ENCODE peak calls at places on chromosome 16, in ten cellular contexts. I is CD8-positive, alpha-beta memory T cell; E is ELR; A is GM10248; J is stimulated activated CD4-positive, alpha-beta T cell treated with anti-CD3 and anti-CD28 coated beads, Interleukin-4, amount 100 ng/mL, for 24 hours; H is RCC 7860; W is HT1080; U is cardiac muscle cell; L is NCI-H1092; Q is endothelial cell. C is an unnamed sample.

GRCh38 chr16:88943131-88943664 is 33.8 kb downstream of the CBFA2T3 start:
- DNase-seq in I (no peak), E (no peak), A (no peak), J (no peak), H (no peak), W (no peak), U (no peak), L (no peak), Q (no peak), C (no peak)

GRCh38 chr16:23544436-23544835 is 12.7 kb downstream of the EARS2 start:
- DNase-seq in I (no peak), E (no peak), A (no peak), J (no peak), H (no peak), W (no peak), U (no peak), L (no peak), Q (no peak), C (no peak)

GRCh38 chr16:67188798-67189197 is 1.1 kb downstream of the EXOC3L1 start:
- DNase-seq in I (no peak), E (no peak), A (no peak), J (no peak), H (no peak), W (no peak), U (no peak), L (no peak), Q (no peak), C (no peak)

GRCh38 chr16:1615761-1616160 is 3.6 kb downstream of the CRAMP1 start:
- DNase-seq in I (no peak), E (peak), A (no peak), J (no peak), H (no peak), W (no peak), U (no peak), L (no peak), Q (no peak), C (no peak)

GRCh38 chr16:72203401-72203800 is 31.4 kb upstream of the PMFBP1 start:
- DNase-seq in I (no peak), E (peak), A (peak), J (no peak), H (peak), W (peak), U (peak), L (no peak), Q (no peak), C (no peak)

GRCh38 chr16:728890-729744 is 2.2 kb downstream of the HAGHL start:
- DNase-seq in I (no peak), E (no peak), A (no peak), J (no peak), H (no peak), W (no peak), U (no peak), L (no peak), Q (no peak), C (no peak)

GRCh38 chr16:46853713-46854443 is 22.9 kb upstream of the C16orf87 start:
- DNase-seq in I (peak), E (peak), A (peak), J (peak), H (peak), W (peak), U (peak), L (peak), Q (peak), C (peak)

GRCh38 chr16:83137326-83137770 is 510.6 kb downstream of the CDH13 start:
- DNase-seq in I (no peak), E (peak), A (no peak), J (no peak), H (peak), W (peak), U (peak), L (no peak), Q (no peak), C (peak)

GRCh38 chr16:48558269-48558915 is 51.6 kb downstream of the N4BP1 start:
- DNase-seq in I (no peak), E (peak), A (no peak), J (peak), H (no peak), W (no peak), U (peak), L (no peak), Q (no peak), C (no peak)

GRCh38 chr16:86984975-86985655 is 332.1 kb downstream of the C16orf95 start:
- DNase-seq in I (no peak), E (no peak), A (no peak), J (no peak), H (no peak), W (no peak), U (no peak), L (no peak), Q (no peak), C (no peak)

GRCh38 chr16:27190316-27190871 is 12.9 kb upstream of the KDM8 start:
- DNase-seq in I (no peak), E (no peak), A (no peak), J (no peak), H (no peak), W (no peak), U (no peak), L (no peak), Q (no peak), C (no peak)

GRCh38 chr16:66653581-66654350 is 42.8 kb downstream of the CMTM4 start:
- DNase-seq in I (no peak), E (no peak), A (no peak), J (no peak), H (no peak), W (no peak), U (peak), L (no peak), Q (no peak), C (no peak)

GRCh38 chr16:58494981-58495860 is 4.7 kb upstream of the NDRG4 start:
- DNase-seq in I (peak), E (peak), A (peak), J (peak), H (peak), W (peak), U (peak), L (peak), Q (peak), C (peak)

GRCh38 chr16:1900452-1900774 is 17.8 kb downstream of the HS3ST6 start:
- DNase-seq in I (no peak), E (no peak), A (no peak), J (no peak), H (no peak), W (no peak), U (no peak), L (peak), Q (no peak), C (no peak)

GRCh38 chr16:81586421-81586820 is 141.8 kb downstream of the CMIP start:
- DNase-seq in I (no peak), E (peak), A (no peak), J (no peak), H (peak), W (peak), U (no peak), L (no peak), Q (no peak), C (no peak)

GRCh38 chr16:59733321-59733720 is 999.2 kb upstream of the GOT2 start:
- DNase-seq in I (no peak), E (no peak), A (no peak), J (no peak), H (no peak), W (no peak), U (no peak), L (no peak), Q (no peak), C (no peak)

GRCh38 chr16:71542377-71542776 is 16.2 kb downstream of the CHST4 start:
- DNase-seq in I (peak), E (peak), A (peak), J (peak), H (peak), W (peak), U (peak), L (no peak), Q (peak), C (peak)

GRCh38 chr16:67480833-67481560 is at the start of gene ATP6V0D1:
- DNase-seq in I (peak), E (peak), A (peak), J (peak), H (peak), W (peak), U (peak), L (peak), Q (peak), C (peak)

GRCh38 chr16:62033065-62033464 is 3.2 kb downstream of the CDH8 start:
- DNase-seq in I (no peak), E (no peak), A (no peak), J (no peak), H (no peak), W (no peak), U (no peak), L (no peak), Q (no peak), C (no peak)

GRCh38 chr16:608019-608418 is 18.2 kb downstream of the RAB40C start:
- DNase-seq in I (no peak), E (no peak), A (no peak), J (peak), H (no peak), W (no peak), U (no peak), L (no peak), Q (no peak), C (no peak)

GRCh38 chr16:77322757-77323156 is 112.1 kb downstream of the ADAMTS18 start:
- DNase-seq in I (no peak), E (no peak), A (no peak), J (no peak), H (no peak), W (no peak), U (no peak), L (peak), Q (no peak), C (no peak)

GRCh38 chr16:14341324-14342225 is 270.5 kb downstream of the MRTFB start:
- DNase-seq in I (no peak), E (no peak), A (no peak), J (no peak), H (no peak), W (no peak), U (no peak), L (no peak), Q (no peak), C (no peak)

GRCh38 chr16:53052519-53053501 is at the start of gene CHD9NB:
- DNase-seq in I (no peak), E (peak), A (no peak), J (no peak), H (peak), W (peak), U (peak), L (no peak), Q (no peak), C (no peak)

GRCh38 chr16:66289051-66289680 is 77.3 kb upstream of the CDH5 start:
- DNase-seq in I (no peak), E (no peak), A (no peak), J (no peak), H (no peak), W (no peak), U (no peak), L (no peak), Q (no peak), C (no peak)

GRCh38 chr16:27408012-27408601 is 6.1 kb downstream of the IL21R start:
- DNase-seq in I (no peak), E (peak), A (peak), J (peak), H (peak), W (peak), U (peak), L (no peak), Q (no peak), C (no peak)

GRCh38 chr16:30548392-30549255 is 9.6 kb downstream of the ZNF764 start:
- DNase-seq in I (no peak), E (no peak), A (no peak), J (no peak), H (no peak), W (no peak), U (no peak), L (no peak), Q (no peak), C (no peak)

GRCh38 chr16:49460786-49461470 is 87.3 kb downstream of the C16orf78 start:
- DNase-seq in I (no peak), E (no peak), A (no peak), J (no peak), H (no peak), W (no peak), U (no peak), L (no peak), Q (no peak), C (no peak)

GRCh38 chr16:4138735-4139134 is 22.5 kb upstream of the ADCY9 start:
- DNase-seq in I (no peak), E (peak), A (no peak), J (no peak), H (no peak), W (peak), U (peak), L (no peak), Q (no peak), C (no peak)

GRCh38 chr16:22008215-22009142 is 568 bp downstream of the MOSMO start:
- DNase-seq in I (peak), E (peak), A (no peak), J (peak), H (no peak), W (no peak), U (no peak), L (no peak), Q (peak), C (peak)

GRCh38 chr16:79257958-79258490 is 342.5 kb downstream of the MAF start:
- DNase-seq in I (no peak), E (no peak), A (no peak), J (no peak), H (no peak), W (no peak), U (no peak), L (no peak), Q (no peak), C (no peak)

GRCh38 chr16:57530531-57531252 is 5.7 kb downstream of the CCDC102A start:
- DNase-seq in I (no peak), E (peak), A (peak), J (no peak), H (peak), W (no peak), U (no peak), L (no peak), Q (no peak), C (no peak)

GRCh38 chr16:59192551-59193199 is 458.6 kb upstream of the GOT2 start:
- DNase-seq in I (no peak), E (peak), A (peak), J (no peak), H (no peak), W (peak), U (no peak), L (no peak), Q (peak), C (peak)

GRCh38 chr16:69633375-69633774 is 67.6 kb downstream of the NFAT5 start:
- DNase-seq in I (no peak), E (no peak), A (no peak), J (no peak), H (no peak), W (no peak), U (no peak), L (no peak), Q (no peak), C (no peak)

GRCh38 chr16:397135-397661 is at the start of gene NME4:
- DNase-seq in I (no peak), E (peak), A (peak), J (no peak), H (no peak), W (no peak), U (peak), L (no peak), Q (peak), C (peak)

C was measured in neural crest cell.